ENCODE peak calls at places on chromosomes 13 and 19, in seven cellular contexts. B is ovary, A is HepG2, P is IMR-90, Y is esophagus squamous epithelium, K is body of pancreas, E is prostate gland. Q is an unnamed sample.

GRCh38 chr13:113647351-113648217 is 10.4 kb downstream of the ATP4B start:
- DNase-seq in A (no peak), P (no peak), Y (peak; percentile 12), E (peak; percentile 92), K (peak; percentile 97), B (peak; percentile 36), Q (peak; percentile 97)

GRCh38 chr19:11736696-11737095 is 2.0 kb downstream of the ZNF823 start:
- DNase-seq in P (peak; percentile 33), E (no peak), B (no peak), A (no peak), Y (no peak), K (no peak), Q (peak; percentile 44)

GRCh38 chr19:2791440-2791839 is 6.1 kb downstream of the THOP1 start:
- DNase-seq in K (no peak), B (no peak), A (no peak), P (no peak), E (no peak), Y (no peak), Q (no peak)

GRCh38 chr19:46635920-46636761 is at the start of gene GNG8:
- DNase-seq in P (no peak), Y (no peak), B (no peak), A (no peak), E (no peak), K (no peak), Q (no peak)

GRCh38 chr13:28204690-28205443 is 66.5 kb downstream of the PAN3 start:
- DNase-seq in Y (no peak), P (no peak), K (no peak), B (no peak), A (peak; percentile 5), E (no peak), Q (no peak)

GRCh38 chr19:18596752-18597157 is 8.2 kb downstream of the REX1BD start:
- DNase-seq in B (peak; percentile 45), Y (no peak), A (peak; percentile 41), P (no peak), K (peak; percentile 68), E (no peak), Q (peak; percentile 89)

GRCh38 chr13:24648983-24649684 is 31.1 kb upstream of the ATP12A start:
- DNase-seq in A (no peak), P (no peak), Y (no peak), B (no peak), E (no peak), K (no peak), Q (no peak)

GRCh38 chr19:11813801-11814706 is at the start of gene ZNF440:
- DNase-seq in P (peak; percentile 92), Y (peak; percentile 73), B (peak; percentile 93), K (peak; percentile 97), A (peak; percentile 92), E (peak; percentile 98), Q (peak; percentile 99)

GRCh38 chr13:38103851-38104250 is 234.3 kb upstream of the TRPC4 start:
- DNase-seq in A (no peak), Y (no peak), B (no peak), E (no peak), P (no peak), K (no peak), Q (no peak)

GRCh38 chr19:45172611-45173208 is 5.3 kb downstream of the TRAPPC6A start:
- DNase-seq in P (no peak), A (no peak), E (no peak), B (no peak), Y (no peak), K (no peak), Q (no peak)

GRCh38 chr19:42442833-42443232 is at the start of gene CXCL17:
- DNase-seq in B (no peak), Y (no peak), E (peak; percentile 51), K (peak; percentile 66), P (no peak), A (no peak), Q (peak; percentile 76)

GRCh38 chr13:74869846-74870245 is 612.1 kb downstream of the TBC1D4 start:
- DNase-seq in Y (no peak), B (no peak), K (no peak), A (no peak), P (no peak), E (no peak), Q (no peak)

GRCh38 chr19:35513975-35514809 is 743 bp upstream of the DMKN start:
- DNase-seq in K (no peak), Y (no peak), B (no peak), A (peak; percentile 25), P (no peak), E (no peak), Q (peak; percentile 27)

GRCh38 chr19:17074628-17075034 is 621 bp downstream of the HAUS8 start:
- DNase-seq in Y (no peak), B (no peak), K (no peak), P (no peak), E (no peak), A (no peak), Q (no peak)
- TF ChIP-seq POLR2A in Y (no peak), B (no peak), K (no peak), P (no peak), E (no peak), A (no peak), Q (no peak)

GRCh38 chr19:16363852-16364230 is 39.2 kb downstream of the KLF2 start:
- DNase-seq in B (no peak), E (no peak), K (no peak), A (no peak), Y (no peak), P (no peak), Q (no peak)
- H3K4me1 ChIP-seq in B (peaks cover 8% of the 10 kb centered on the region), E (peaks cover 8% of the 10 kb centered on the region), K (peaks cover 27% of the 10 kb centered on the region), A (peaks cover 18% of the 10 kb centered on the region), Y (peaks cover 18% of the 10 kb centered on the region), P (no peaks in the 10 kb centered on the region), Q (peaks cover 30% of the 10 kb centered on the region)

GRCh38 chr19:4473011-4473410 is 914 bp downstream of the HDGFL2 start:
- DNase-seq in A (no peak), Y (no peak), E (no peak), B (no peak), K (no peak), P (no peak), Q (no peak)

GRCh38 chr19:4473708-4474503 is 1.8 kb downstream of the HDGFL2 start:
- DNase-seq in E (no peak), K (no peak), B (no peak), A (no peak), P (no peak), Y (no peak), Q (peak; percentile 83)

GRCh38 chr19:4472174-4472974 is at the start of gene HDGFL2:
- DNase-seq in P (no peak), A (no peak), Y (no peak), B (no peak), K (no peak), E (no peak), Q (peak; percentile 99)

GRCh38 chr19:4474504-4475136 is 2.5 kb downstream of the HDGFL2 start:
- DNase-seq in K (no peak), Y (no peak), P (peak; percentile 68), E (no peak), A (no peak), B (no peak), Q (no peak)

DNA sequence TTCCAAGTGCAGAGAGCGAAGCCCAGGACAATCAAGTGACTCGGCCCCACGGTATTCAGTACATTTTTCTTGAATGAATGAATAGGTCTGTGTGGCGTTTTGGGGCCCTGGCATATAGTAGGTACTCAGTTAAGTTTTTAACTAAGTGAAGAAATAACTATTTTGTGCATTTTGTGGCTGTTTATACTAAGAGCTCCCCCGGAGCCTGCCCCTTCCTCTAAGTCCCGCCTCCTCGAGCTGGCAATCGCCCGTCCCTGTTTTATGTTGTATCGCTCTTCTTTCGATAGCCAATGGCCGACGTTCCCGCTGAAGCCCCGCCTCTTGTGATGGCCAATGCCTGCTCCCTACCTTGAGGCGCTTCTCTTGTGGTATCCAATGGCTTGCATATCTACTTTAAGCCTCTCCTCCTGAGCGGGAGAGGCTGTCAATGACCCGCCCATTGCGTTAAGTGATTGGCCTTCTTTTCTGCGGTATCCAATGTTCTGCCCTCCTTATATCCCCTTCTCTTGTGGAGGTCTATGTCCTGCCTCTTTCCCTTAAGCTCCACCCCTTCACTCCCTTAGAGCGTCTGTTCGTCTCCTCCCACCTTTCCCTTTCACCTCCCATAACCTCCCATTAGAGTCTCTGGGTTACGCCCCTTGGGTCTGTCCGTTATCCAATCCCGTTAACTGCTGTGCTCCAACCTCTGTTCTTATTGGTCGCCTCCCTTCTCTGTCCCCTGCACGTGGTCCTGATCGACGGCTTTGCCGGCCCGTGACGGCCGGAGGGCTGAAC is 510 bp upstream of the HDGFL2 start:
- DNase-seq in P (peak; percentile 100), B (peak; percentile 97), A (peak; percentile 100), K (peak; percentile 99), E (peak; percentile 99), Y (peak; percentile 99), Q (no peak)
- TF ChIP-seq POLR2A in P (peak; percentile 65), B (no peak), A (peak; percentile 54), K (peak; percentile 77), E (peak; percentile 64), Y (peak; percentile 37), Q (peak; percentile 71)

GRCh38 chr19:38424272-38424671 is 1.7 kb downstream of the RASGRP4 start:
- DNase-seq in P (no peak), E (no peak), B (no peak), A (no peak), Y (no peak), K (no peak), Q (no peak)

GRCh38 chr19:38421856-38422255 is 4.2 kb downstream of the RASGRP4 start:
- DNase-seq in K (no peak), E (no peak), Y (no peak), B (no peak), A (no peak), P (no peak), Q (no peak)

GRCh38 chr19:38422405-38422804 is 3.6 kb downstream of the RASGRP4 start:
- DNase-seq in P (no peak), Y (no peak), E (no peak), B (no peak), K (no peak), A (no peak), Q (no peak)

GRCh38 chr19:38417544-38418506 is 8.2 kb downstream of the RASGRP4 start:
- DNase-seq in A (no peak), Y (no peak), E (no peak), P (no peak), K (peak; percentile 43), B (no peak), Q (peak; percentile 93)

DNA sequence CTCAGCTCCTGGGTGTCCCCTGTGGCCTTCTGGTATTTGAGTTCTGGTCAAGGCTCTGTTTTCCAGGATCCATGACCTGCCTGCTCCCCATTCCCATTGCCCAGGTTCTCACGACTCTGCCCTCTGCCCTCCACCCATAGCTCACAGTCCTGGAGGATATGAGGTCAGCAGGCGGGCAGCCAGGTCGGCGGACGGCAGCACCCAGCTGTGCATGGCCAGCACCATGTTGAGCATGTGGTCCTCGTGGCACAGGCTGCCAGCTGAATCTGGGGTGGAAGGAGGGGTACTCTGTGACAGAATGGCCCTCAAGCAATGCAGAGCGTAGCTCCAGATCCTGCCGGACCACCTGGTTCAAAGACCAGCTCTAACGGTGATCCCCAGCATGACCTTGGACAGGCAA is 5.1 kb downstream of the RASGRP4 start:
- DNase-seq in A (no peak), P (no peak), B (no peak), E (no peak), K (no peak), Y (no peak), Q (no peak)
- H3K4me1 ChIP-seq in A (no peaks in the 10 kb centered on the region), P (no peaks in the 10 kb centered on the region), B (peaks cover 3% of the 10 kb centered on the region), E (no peaks in the 10 kb centered on the region), K (peaks cover 11% of the 10 kb centered on the region), Y (peaks cover 10% of the 10 kb centered on the region), Q (peaks cover 14% of the 10 kb centered on the region)

Q was measured in upper lobe of left lung.